ENCODE peak calls at places on chromosome 18, in five cellular contexts. S is activated CD4-positive, alpha-beta T cell treated with anti-CD3 and anti-CD28 coated beads, Interleukin-2, amount 50 U/mL, for 4 hours; V is AG10803; E is cardiac muscle cell; K is brain microvascular endothelial cell. H is an unnamed sample.

GRCh38 chr18:22695674-22696073 is 237.5 kb upstream of the RBBP8 start:
- DNase-seq in S (no peak), V (no peak), K (no peak), E (no peak), H (no peak)

GRCh38 chr18:66724664-66725356 is 120.9 kb upstream of the CDH19 start:
- DNase-seq in S (no peak), K (no peak), E (no peak), V (no peak), H (no peak)

GRCh38 chr18:75036941-75037516 is 171.9 kb downstream of the PTGR3 start:
- DNase-seq in S (no peak), V (peak; percentile 2), E (no peak), K (no peak), H (no peak)

GRCh38 chr18:11980148-11980554 is 1.2 kb upstream of the IMPA2 start:
- DNase-seq in V (no peak), K (peak; percentile 43), S (no peak), E (no peak), H (no peak)

GRCh38 chr18:23701544-23702064 is 12.4 kb downstream of the LAMA3 start:
- DNase-seq in S (no peak), V (no peak), K (no peak), E (no peak), H (no peak)

GRCh38 chr18:37435150-37435872 is 130.3 kb downstream of the CELF4 start:
- DNase-seq in E (no peak), S (no peak), V (no peak), K (no peak), H (no peak)

GRCh38 chr18:8081872-8082553 is 514.9 kb downstream of the PTPRM start:
- DNase-seq in E (no peak), S (no peak), V (no peak), K (no peak), H (no peak)

GRCh38 chr18:9474103-9474982 is 970 bp upstream of the RALBP1 start:
- DNase-seq in V (peak; percentile 80), S (no peak), E (peak; percentile 80), K (peak; percentile 68), H (peak; percentile 7)

GRCh38 chr18:3456686-3457069 is 6.7 kb downstream of the TGIF1 start:
- DNase-seq in V (no peak), S (no peak), K (no peak), E (no peak), H (no peak)

GRCh38 chr18:38909972-38910371 is 1344.4 kb upstream of the CELF4 start:
- DNase-seq in K (peak; percentile 7), V (no peak), S (no peak), E (no peak), H (no peak)

GRCh38 chr18:62877448-62878221 is 162.3 kb downstream of the PHLPP1 start:
- DNase-seq in E (peak; percentile 71), V (peak; percentile 83), K (peak; percentile 25), S (no peak), H (peak; percentile 42)

GRCh38 chr18:38847326-38847725 is 1281.7 kb upstream of the CELF4 start:
- DNase-seq in V (no peak), K (no peak), E (no peak), S (no peak), H (no peak)

GRCh38 chr18:74748809-74749208 is 151.1 kb downstream of the ZNF407 start:
- DNase-seq in V (no peak), E (no peak), S (no peak), K (no peak), H (no peak)

GRCh38 chr18:5537860-5538259 is 5.9 kb downstream of the EPB41L3 start:
- DNase-seq in S (no peak), E (no peak), V (no peak), K (no peak), H (no peak)

GRCh38 chr18:48356151-48356745 is 52.9 kb downstream of the ZBTB7C start:
- DNase-seq in V (no peak), E (no peak), S (no peak), K (no peak), H (no peak)

GRCh38 chr18:62289047-62289446 is 36.1 kb upstream of the TNFRSF11A start:
- DNase-seq in V (no peak), E (no peak), K (no peak), S (no peak), H (no peak)

GRCh38 chr18:26089247-26090129 is 925 bp downstream of the SS18 start:
- DNase-seq in V (peak; percentile 31), E (peak; percentile 18), K (peak; percentile 34), S (no peak), H (peak; percentile 61)

GRCh38 chr18:55302337-55302833 is 285.6 kb downstream of the TCF4 start:
- DNase-seq in S (no peak), K (no peak), E (no peak), V (peak; percentile 37), H (no peak)